ENCODE peak calls at places on chromosome 12, in eight cellular contexts. X, E, G, O, M, R, A and V are unnamed samples.

GRCh38 chr12:6542209-6543009 is 8.1 kb downstream of the GAPDH start:
- DNase-seq in X (no peak), E (no peak), G (no peak), O (no peak), M (no peak), R (no peak), A (peak), V (no peak)

GRCh38 chr12:114167431-114167830 is 201.3 kb upstream of the RBM19 start:
- DNase-seq in X (no peak), E (no peak), G (no peak), O (no peak), M (no peak), R (no peak), A (no peak), V (no peak)

GRCh38 chr12:93824514-93825500 is 147.6 kb downstream of the CRADD start:
- DNase-seq in X (no peak), E (no peak), G (no peak), O (no peak), M (no peak), R (no peak), A (no peak), V (no peak)

GRCh38 chr12:109714141-109714912 is 702 bp downstream of the FAM222A start:
- DNase-seq in X (peak), E (peak), G (peak), O (peak), M (no peak), R (peak), A (peak), V (peak)

GRCh38 chr12:111467862-111468245 is 62.1 kb downstream of the SH2B3 start:
- DNase-seq in X (no peak), E (no peak), G (no peak), O (no peak), M (no peak), R (no peak), A (no peak), V (no peak)

GRCh38 chr12:110957652-110958051 is 37.3 kb upstream of the MYL2 start:
- DNase-seq in X (no peak), E (no peak), G (no peak), O (no peak), M (peak), R (no peak), A (no peak), V (no peak)

GRCh38 chr12:2372178-2372577 is 319.4 kb downstream of the CACNA1C start:
- DNase-seq in X (no peak), E (no peak), G (no peak), O (no peak), M (peak), R (peak), A (no peak), V (no peak)

GRCh38 chr12:95623554-95624170 is 72.4 kb upstream of the USP44 start:
- DNase-seq in X (peak), E (no peak), G (no peak), O (no peak), M (peak), R (peak), A (peak), V (no peak)

GRCh38 chr12:10276774-10277173 is 30.9 kb upstream of the KLRD1 start:
- DNase-seq in X (no peak), E (no peak), G (no peak), O (no peak), M (no peak), R (no peak), A (no peak), V (no peak)

GRCh38 chr12:41515953-41516352 is 327.8 kb downstream of the PDZRN4 start:
- DNase-seq in X (no peak), E (no peak), G (no peak), O (no peak), M (no peak), R (no peak), A (no peak), V (no peak)

GRCh38 chr12:131853832-131854797 is 25.9 kb downstream of the MMP17 start:
- DNase-seq in X (no peak), E (no peak), G (no peak), O (no peak), M (no peak), R (no peak), A (no peak), V (no peak)

GRCh38 chr12:43063642-43064041 is 474.1 kb upstream of the PRICKLE1 start:
- DNase-seq in X (no peak), E (no peak), G (no peak), O (no peak), M (no peak), R (no peak), A (no peak), V (no peak)

GRCh38 chr12:47818701-47819543 is 781 bp downstream of the HDAC7 start:
- DNase-seq in X (peak), E (peak), G (no peak), O (no peak), M (peak), R (peak), A (peak), V (no peak)

GRCh38 chr12:20716037-20716436 is 20.9 kb downstream of the SLCO1C1 start:
- DNase-seq in X (no peak), E (no peak), G (no peak), O (no peak), M (no peak), R (no peak), A (peak), V (no peak)

GRCh38 chr12:61808856-61809255 is 451.3 kb upstream of the USP15 start:
- DNase-seq in X (no peak), E (no peak), G (no peak), O (no peak), M (no peak), R (no peak), A (no peak), V (no peak)

GRCh38 chr12:90546511-90546910 is 408.5 kb downstream of the CCER1 start:
- DNase-seq in X (no peak), E (no peak), G (no peak), O (no peak), M (no peak), R (no peak), A (no peak), V (no peak)

GRCh38 chr12:18428416-18428815 is 167.1 kb downstream of the PIK3C2G start:
- DNase-seq in X (no peak), E (no peak), G (no peak), O (no peak), M (no peak), R (no peak), A (peak), V (no peak)

GRCh38 chr12:56161677-56162351 is 3.7 kb downstream of the MYL6 start:
- DNase-seq in X (no peak), E (no peak), G (no peak), O (no peak), M (no peak), R (no peak), A (no peak), V (no peak)

GRCh38 chr12:106584104-106585064 is 1.6 kb downstream of the RFX4 start:
- DNase-seq in X (no peak), E (no peak), G (no peak), O (no peak), M (no peak), R (no peak), A (peak), V (no peak)

GRCh38 chr12:121955258-121956040 is 37.1 kb downstream of the CFAP251 start:
- DNase-seq in X (no peak), E (no peak), G (no peak), O (no peak), M (no peak), R (no peak), A (peak), V (no peak)

GRCh38 chr12:78790148-78790547 is 74.4 kb upstream of the SYT1 start:
- DNase-seq in X (no peak), E (no peak), G (no peak), O (no peak), M (no peak), R (no peak), A (no peak), V (no peak)

GRCh38 chr12:63151061-63151897 is at the start of gene AVPR1A:
- DNase-seq in X (peak), E (no peak), G (no peak), O (no peak), M (no peak), R (no peak), A (peak), V (no peak)

GRCh38 chr12:32366704-32367103 is 32.7 kb upstream of the FGD4 start:
- DNase-seq in X (no peak), E (no peak), G (no peak), O (no peak), M (no peak), R (no peak), A (no peak), V (no peak)

GRCh38 chr12:88035271-88035906 is 6.2 kb upstream of the C12orf50 start:
- DNase-seq in X (peak), E (peak), G (peak), O (peak), M (peak), R (peak), A (peak), V (peak)

GRCh38 chr12:6939187-6939540 is 4.5 kb upstream of the RNU7-1 start:
- DNase-seq in X (no peak), E (no peak), G (no peak), O (no peak), M (no peak), R (no peak), A (no peak), V (no peak)

GRCh38 chr12:27531916-27532315 is 7.9 kb downstream of the PPFIBP1 start:
- DNase-seq in X (no peak), E (no peak), G (no peak), O (no peak), M (no peak), R (no peak), A (no peak), V (no peak)